ENCODE peak calls at places on chromosomes 2 and 18, in eight cellular contexts. One of them, this sample, is unnamed.
A peak's percentile ranks its signal among the peaks of the same experiment; 100 is the strongest.

GRCh38 chr2:6820236-6820635 is 45.5 kb downstream of the CMPK2 start:
- DNase-seq in AG08396: no peak
- DNase-seq in activated CD4-positive, alpha-beta T cell treated with anti-CD3 and anti-CD28 coated beads, Interleukin-2, amount 50 U/mL, for 1 hour: no peak
- DNase-seq in kidney tubule cell: no peak
- DNase-seq in adipocyte: no peak
- DNase-seq in activated CD8-positive, alpha-beta memory T cell treated with anti-CD3 and anti-CD28 coated beads for 24 hours: no peak
- DNase-seq in left ventricle myocardium inferior: no peak
- DNase-seq in stimulated activated CD8-positive, alpha-beta memory T cell treated with anti-CD3 and anti-CD28 coated beads, Interleukin-15, amount 100 ng/mL, for 48 hours: no peak
- DNase-seq in this sample: no peak

GRCh38 chr2:241296767-241297166 is 18.7 kb downstream of the HDLBP start:
- DNase-seq in AG08396: no peak
- DNase-seq in activated CD4-positive, alpha-beta T cell treated with anti-CD3 and anti-CD28 coated beads, Interleukin-2, amount 50 U/mL, for 1 hour: no peak
- DNase-seq in kidney tubule cell: no peak
- DNase-seq in adipocyte: no peak
- DNase-seq in activated CD8-positive, alpha-beta memory T cell treated with anti-CD3 and anti-CD28 coated beads for 24 hours: no peak
- DNase-seq in left ventricle myocardium inferior: no peak
- DNase-seq in stimulated activated CD8-positive, alpha-beta memory T cell treated with anti-CD3 and anti-CD28 coated beads, Interleukin-15, amount 100 ng/mL, for 48 hours: no peak
- DNase-seq in this sample: no peak

GRCh38 chr18:62545098-62545497 is 22.3 kb downstream of the ZCCHC2 start:
- DNase-seq in AG08396: no peak
- DNase-seq in activated CD4-positive, alpha-beta T cell treated with anti-CD3 and anti-CD28 coated beads, Interleukin-2, amount 50 U/mL, for 1 hour: no peak
- DNase-seq in kidney tubule cell: no peak
- DNase-seq in adipocyte: no peak
- DNase-seq in activated CD8-positive, alpha-beta memory T cell treated with anti-CD3 and anti-CD28 coated beads for 24 hours: no peak
- DNase-seq in left ventricle myocardium inferior: no peak
- DNase-seq in stimulated activated CD8-positive, alpha-beta memory T cell treated with anti-CD3 and anti-CD28 coated beads, Interleukin-15, amount 100 ng/mL, for 48 hours: no peak
- DNase-seq in this sample: no peak

GRCh38 chr18:39453882-39454281 is 1888.3 kb upstream of the CELF4 start:
- DNase-seq in AG08396: peak; percentile 28
- DNase-seq in activated CD4-positive, alpha-beta T cell treated with anti-CD3 and anti-CD28 coated beads, Interleukin-2, amount 50 U/mL, for 1 hour: no peak
- DNase-seq in kidney tubule cell: peak; percentile 55
- DNase-seq in adipocyte: peak; percentile 48
- DNase-seq in activated CD8-positive, alpha-beta memory T cell treated with anti-CD3 and anti-CD28 coated beads for 24 hours: no peak
- DNase-seq in left ventricle myocardium inferior: no peak
- DNase-seq in stimulated activated CD8-positive, alpha-beta memory T cell treated with anti-CD3 and anti-CD28 coated beads, Interleukin-15, amount 100 ng/mL, for 48 hours: no peak
- DNase-seq in this sample: peak; percentile 20

GRCh38 chr2:155209696-155210449 is 511.4 kb downstream of the KCNJ3 start:
- DNase-seq in AG08396: no peak
- DNase-seq in activated CD4-positive, alpha-beta T cell treated with anti-CD3 and anti-CD28 coated beads, Interleukin-2, amount 50 U/mL, for 1 hour: no peak
- DNase-seq in kidney tubule cell: no peak
- DNase-seq in adipocyte: no peak
- DNase-seq in activated CD8-positive, alpha-beta memory T cell treated with anti-CD3 and anti-CD28 coated beads for 24 hours: no peak
- DNase-seq in left ventricle myocardium inferior: no peak
- DNase-seq in stimulated activated CD8-positive, alpha-beta memory T cell treated with anti-CD3 and anti-CD28 coated beads, Interleukin-15, amount 100 ng/mL, for 48 hours: no peak
- DNase-seq in this sample: no peak

GRCh38 chr2:30287190-30287589 is 55.9 kb downstream of the LBH start:
- DNase-seq in AG08396: no peak
- DNase-seq in activated CD4-positive, alpha-beta T cell treated with anti-CD3 and anti-CD28 coated beads, Interleukin-2, amount 50 U/mL, for 1 hour: no peak
- DNase-seq in kidney tubule cell: no peak
- DNase-seq in adipocyte: no peak
- DNase-seq in activated CD8-positive, alpha-beta memory T cell treated with anti-CD3 and anti-CD28 coated beads for 24 hours: no peak
- DNase-seq in left ventricle myocardium inferior: no peak
- DNase-seq in stimulated activated CD8-positive, alpha-beta memory T cell treated with anti-CD3 and anti-CD28 coated beads, Interleukin-15, amount 100 ng/mL, for 48 hours: no peak
- DNase-seq in this sample: no peak

GRCh38 chr18:1468550-1468949 is 563.9 kb downstream of the ADCYAP1 start:
- DNase-seq in AG08396: no peak
- DNase-seq in activated CD4-positive, alpha-beta T cell treated with anti-CD3 and anti-CD28 coated beads, Interleukin-2, amount 50 U/mL, for 1 hour: no peak
- DNase-seq in kidney tubule cell: no peak
- DNase-seq in adipocyte: no peak
- DNase-seq in activated CD8-positive, alpha-beta memory T cell treated with anti-CD3 and anti-CD28 coated beads for 24 hours: no peak
- DNase-seq in left ventricle myocardium inferior: no peak
- DNase-seq in stimulated activated CD8-positive, alpha-beta memory T cell treated with anti-CD3 and anti-CD28 coated beads, Interleukin-15, amount 100 ng/mL, for 48 hours: no peak
- DNase-seq in this sample: no peak

GRCh38 chr2:207711750-207712487 is 479 bp downstream of the CCNYL1 start:
- DNase-seq in AG08396: peak; percentile 65
- DNase-seq in activated CD4-positive, alpha-beta T cell treated with anti-CD3 and anti-CD28 coated beads, Interleukin-2, amount 50 U/mL, for 1 hour: peak; percentile 42
- DNase-seq in kidney tubule cell: peak; percentile 59
- DNase-seq in adipocyte: peak; percentile 78
- DNase-seq in activated CD8-positive, alpha-beta memory T cell treated with anti-CD3 and anti-CD28 coated beads for 24 hours: peak; percentile 80
- DNase-seq in left ventricle myocardium inferior: peak; percentile 55
- DNase-seq in stimulated activated CD8-positive, alpha-beta memory T cell treated with anti-CD3 and anti-CD28 coated beads, Interleukin-15, amount 100 ng/mL, for 48 hours: peak; percentile 16
- DNase-seq in this sample: peak; percentile 82

GRCh38 chr2:217753460-217754200 is 249.2 kb downstream of the TNS1 start:
- DNase-seq in AG08396: peak; percentile 61
- DNase-seq in activated CD4-positive, alpha-beta T cell treated with anti-CD3 and anti-CD28 coated beads, Interleukin-2, amount 50 U/mL, for 1 hour: no peak
- DNase-seq in kidney tubule cell: no peak
- DNase-seq in adipocyte: peak; percentile 68
- DNase-seq in activated CD8-positive, alpha-beta memory T cell treated with anti-CD3 and anti-CD28 coated beads for 24 hours: no peak
- DNase-seq in left ventricle myocardium inferior: no peak
- DNase-seq in stimulated activated CD8-positive, alpha-beta memory T cell treated with anti-CD3 and anti-CD28 coated beads, Interleukin-15, amount 100 ng/mL, for 48 hours: no peak
- DNase-seq in this sample: no peak

GRCh38 chr2:149329470-149330126 is 789 bp upstream of the LYPD6 start:
- DNase-seq in AG08396: peak; percentile 64
- DNase-seq in activated CD4-positive, alpha-beta T cell treated with anti-CD3 and anti-CD28 coated beads, Interleukin-2, amount 50 U/mL, for 1 hour: no peak
- DNase-seq in kidney tubule cell: peak; percentile 84
- DNase-seq in adipocyte: peak; percentile 53
- DNase-seq in activated CD8-positive, alpha-beta memory T cell treated with anti-CD3 and anti-CD28 coated beads for 24 hours: no peak
- DNase-seq in left ventricle myocardium inferior: peak; percentile 22
- DNase-seq in stimulated activated CD8-positive, alpha-beta memory T cell treated with anti-CD3 and anti-CD28 coated beads, Interleukin-15, amount 100 ng/mL, for 48 hours: no peak
- DNase-seq in this sample: no peak

GRCh38 chr2:223797811-223798721 is 39.3 kb downstream of the AP1S3 start:
- DNase-seq in AG08396: peak; percentile 28
- DNase-seq in activated CD4-positive, alpha-beta T cell treated with anti-CD3 and anti-CD28 coated beads, Interleukin-2, amount 50 U/mL, for 1 hour: no peak
- DNase-seq in kidney tubule cell: peak; percentile 59
- DNase-seq in adipocyte: peak; percentile 76
- DNase-seq in activated CD8-positive, alpha-beta memory T cell treated with anti-CD3 and anti-CD28 coated beads for 24 hours: no peak
- DNase-seq in left ventricle myocardium inferior: no peak
- DNase-seq in stimulated activated CD8-positive, alpha-beta memory T cell treated with anti-CD3 and anti-CD28 coated beads, Interleukin-15, amount 100 ng/mL, for 48 hours: no peak
- DNase-seq in this sample: peak; percentile 43

GRCh38 chr2:175004730-175004979 is 526 bp downstream of the CHN1 start:
- DNase-seq in AG08396: peak; percentile 43
- DNase-seq in activated CD4-positive, alpha-beta T cell treated with anti-CD3 and anti-CD28 coated beads, Interleukin-2, amount 50 U/mL, for 1 hour: no peak
- DNase-seq in kidney tubule cell: no peak
- DNase-seq in adipocyte: no peak
- DNase-seq in activated CD8-positive, alpha-beta memory T cell treated with anti-CD3 and anti-CD28 coated beads for 24 hours: no peak
- DNase-seq in left ventricle myocardium inferior: peak; percentile 29
- DNase-seq in stimulated activated CD8-positive, alpha-beta memory T cell treated with anti-CD3 and anti-CD28 coated beads, Interleukin-15, amount 100 ng/mL, for 48 hours: no peak
- DNase-seq in this sample: no peak

GRCh38 chr2:232368311-232368731 is 10.2 kb upstream of the ALPP start:
- DNase-seq in AG08396: no peak
- DNase-seq in activated CD4-positive, alpha-beta T cell treated with anti-CD3 and anti-CD28 coated beads, Interleukin-2, amount 50 U/mL, for 1 hour: no peak
- DNase-seq in kidney tubule cell: peak; percentile 22
- DNase-seq in adipocyte: no peak
- DNase-seq in activated CD8-positive, alpha-beta memory T cell treated with anti-CD3 and anti-CD28 coated beads for 24 hours: no peak
- DNase-seq in left ventricle myocardium inferior: no peak
- DNase-seq in stimulated activated CD8-positive, alpha-beta memory T cell treated with anti-CD3 and anti-CD28 coated beads, Interleukin-15, amount 100 ng/mL, for 48 hours: no peak
- DNase-seq in this sample: no peak

GRCh38 chr18:3877678-3878077 is 427.7 kb downstream of the TGIF1 start:
- DNase-seq in AG08396: no peak
- DNase-seq in activated CD4-positive, alpha-beta T cell treated with anti-CD3 and anti-CD28 coated beads, Interleukin-2, amount 50 U/mL, for 1 hour: no peak
- DNase-seq in kidney tubule cell: peak; percentile 36
- DNase-seq in adipocyte: no peak
- DNase-seq in activated CD8-positive, alpha-beta memory T cell treated with anti-CD3 and anti-CD28 coated beads for 24 hours: no peak
- DNase-seq in left ventricle myocardium inferior: no peak
- DNase-seq in stimulated activated CD8-positive, alpha-beta memory T cell treated with anti-CD3 and anti-CD28 coated beads, Interleukin-15, amount 100 ng/mL, for 48 hours: no peak
- DNase-seq in this sample: no peak

GRCh38 chr18:46627136-46627535 is 29.9 kb downstream of the LOXHD1 start:
- DNase-seq in AG08396: no peak
- DNase-seq in activated CD4-positive, alpha-beta T cell treated with anti-CD3 and anti-CD28 coated beads, Interleukin-2, amount 50 U/mL, for 1 hour: no peak
- DNase-seq in kidney tubule cell: no peak
- DNase-seq in adipocyte: no peak
- DNase-seq in activated CD8-positive, alpha-beta memory T cell treated with anti-CD3 and anti-CD28 coated beads for 24 hours: peak; percentile 15
- DNase-seq in left ventricle myocardium inferior: no peak
- DNase-seq in stimulated activated CD8-positive, alpha-beta memory T cell treated with anti-CD3 and anti-CD28 coated beads, Interleukin-15, amount 100 ng/mL, for 48 hours: no peak
- DNase-seq in this sample: no peak

GRCh38 chr2:9481257-9481922 is 7.0 kb downstream of the IAH1 start:
- DNase-seq in AG08396: no peak
- DNase-seq in activated CD4-positive, alpha-beta T cell treated with anti-CD3 and anti-CD28 coated beads, Interleukin-2, amount 50 U/mL, for 1 hour: no peak
- DNase-seq in kidney tubule cell: peak; percentile 62
- DNase-seq in adipocyte: peak; percentile 42
- DNase-seq in activated CD8-positive, alpha-beta memory T cell treated with anti-CD3 and anti-CD28 coated beads for 24 hours: no peak
- DNase-seq in left ventricle myocardium inferior: no peak
- DNase-seq in stimulated activated CD8-positive, alpha-beta memory T cell treated with anti-CD3 and anti-CD28 coated beads, Interleukin-15, amount 100 ng/mL, for 48 hours: no peak
- DNase-seq in this sample: no peak

GRCh38 chr18:74899554-74899953 is 301.9 kb downstream of the ZNF407 start:
- DNase-seq in AG08396: no peak
- DNase-seq in activated CD4-positive, alpha-beta T cell treated with anti-CD3 and anti-CD28 coated beads, Interleukin-2, amount 50 U/mL, for 1 hour: no peak
- DNase-seq in kidney tubule cell: peak; percentile 11
- DNase-seq in adipocyte: no peak
- DNase-seq in activated CD8-positive, alpha-beta memory T cell treated with anti-CD3 and anti-CD28 coated beads for 24 hours: no peak
- DNase-seq in left ventricle myocardium inferior: peak; percentile 22
- DNase-seq in stimulated activated CD8-positive, alpha-beta memory T cell treated with anti-CD3 and anti-CD28 coated beads, Interleukin-15, amount 100 ng/mL, for 48 hours: no peak
- DNase-seq in this sample: no peak

GRCh38 chr2:162085090-162085891 is 11.3 kb upstream of the DPP4 start:
- DNase-seq in AG08396: peak; percentile 58
- DNase-seq in activated CD4-positive, alpha-beta T cell treated with anti-CD3 and anti-CD28 coated beads, Interleukin-2, amount 50 U/mL, for 1 hour: no peak
- DNase-seq in kidney tubule cell: peak; percentile 90
- DNase-seq in adipocyte: peak; percentile 67
- DNase-seq in activated CD8-positive, alpha-beta memory T cell treated with anti-CD3 and anti-CD28 coated beads for 24 hours: no peak
- DNase-seq in left ventricle myocardium inferior: no peak
- DNase-seq in stimulated activated CD8-positive, alpha-beta memory T cell treated with anti-CD3 and anti-CD28 coated beads, Interleukin-15, amount 100 ng/mL, for 48 hours: no peak
- DNase-seq in this sample: no peak

GRCh38 chr2:230902180-230902899 is 22.7 kb downstream of the GPR55 start:
- DNase-seq in AG08396: peak; percentile 80
- DNase-seq in activated CD4-positive, alpha-beta T cell treated with anti-CD3 and anti-CD28 coated beads, Interleukin-2, amount 50 U/mL, for 1 hour: peak; percentile 49
- DNase-seq in kidney tubule cell: peak; percentile 71
- DNase-seq in adipocyte: peak; percentile 66
- DNase-seq in activated CD8-positive, alpha-beta memory T cell treated with anti-CD3 and anti-CD28 coated beads for 24 hours: peak; percentile 84
- DNase-seq in left ventricle myocardium inferior: peak; percentile 25
- DNase-seq in stimulated activated CD8-positive, alpha-beta memory T cell treated with anti-CD3 and anti-CD28 coated beads, Interleukin-15, amount 100 ng/mL, for 48 hours: no peak
- DNase-seq in this sample: peak; percentile 57

GRCh38 chr18:54215069-54215468 is 9.4 kb downstream of the MBD2 start:
- DNase-seq in AG08396: peak; percentile 54
- DNase-seq in activated CD4-positive, alpha-beta T cell treated with anti-CD3 and anti-CD28 coated beads, Interleukin-2, amount 50 U/mL, for 1 hour: no peak
- DNase-seq in kidney tubule cell: peak; percentile 19
- DNase-seq in adipocyte: peak; percentile 63
- DNase-seq in activated CD8-positive, alpha-beta memory T cell treated with anti-CD3 and anti-CD28 coated beads for 24 hours: no peak
- DNase-seq in left ventricle myocardium inferior: no peak
- DNase-seq in stimulated activated CD8-positive, alpha-beta memory T cell treated with anti-CD3 and anti-CD28 coated beads, Interleukin-15, amount 100 ng/mL, for 48 hours: no peak
- DNase-seq in this sample: no peak

GRCh38 chr2:5950736-5951135 is 258.6 kb downstream of the SOX11 start:
- DNase-seq in AG08396: no peak
- DNase-seq in activated CD4-positive, alpha-beta T cell treated with anti-CD3 and anti-CD28 coated beads, Interleukin-2, amount 50 U/mL, for 1 hour: no peak
- DNase-seq in kidney tubule cell: no peak
- DNase-seq in adipocyte: no peak
- DNase-seq in activated CD8-positive, alpha-beta memory T cell treated with anti-CD3 and anti-CD28 coated beads for 24 hours: no peak
- DNase-seq in left ventricle myocardium inferior: no peak
- DNase-seq in stimulated activated CD8-positive, alpha-beta memory T cell treated with anti-CD3 and anti-CD28 coated beads, Interleukin-15, amount 100 ng/mL, for 48 hours: no peak
- DNase-seq in this sample: no peak

GRCh38 chr2:224284134-224284946 is 117.6 kb downstream of the FAM124B start:
- DNase-seq in AG08396: peak; percentile 16
- DNase-seq in activated CD4-positive, alpha-beta T cell treated with anti-CD3 and anti-CD28 coated beads, Interleukin-2, amount 50 U/mL, for 1 hour: no peak
- DNase-seq in kidney tubule cell: peak; percentile 67
- DNase-seq in adipocyte: peak; percentile 80
- DNase-seq in activated CD8-positive, alpha-beta memory T cell treated with anti-CD3 and anti-CD28 coated beads for 24 hours: no peak
- DNase-seq in left ventricle myocardium inferior: no peak
- DNase-seq in stimulated activated CD8-positive, alpha-beta memory T cell treated with anti-CD3 and anti-CD28 coated beads, Interleukin-15, amount 100 ng/mL, for 48 hours: no peak
- DNase-seq in this sample: peak; percentile 55

GRCh38 chr2:40725040-40725439 is 273.1 kb upstream of the SLC8A1 start:
- DNase-seq in AG08396: no peak
- DNase-seq in activated CD4-positive, alpha-beta T cell treated with anti-CD3 and anti-CD28 coated beads, Interleukin-2, amount 50 U/mL, for 1 hour: no peak
- DNase-seq in kidney tubule cell: no peak
- DNase-seq in adipocyte: no peak
- DNase-seq in activated CD8-positive, alpha-beta memory T cell treated with anti-CD3 and anti-CD28 coated beads for 24 hours: no peak
- DNase-seq in left ventricle myocardium inferior: no peak
- DNase-seq in stimulated activated CD8-positive, alpha-beta memory T cell treated with anti-CD3 and anti-CD28 coated beads, Interleukin-15, amount 100 ng/mL, for 48 hours: no peak
- DNase-seq in this sample: no peak

GRCh38 chr2:164746713-164747112 is 94.9 kb downstream of the COBLL1 start:
- DNase-seq in AG08396: no peak
- DNase-seq in activated CD4-positive, alpha-beta T cell treated with anti-CD3 and anti-CD28 coated beads, Interleukin-2, amount 50 U/mL, for 1 hour: no peak
- DNase-seq in kidney tubule cell: peak; percentile 91
- DNase-seq in adipocyte: no peak
- DNase-seq in activated CD8-positive, alpha-beta memory T cell treated with anti-CD3 and anti-CD28 coated beads for 24 hours: no peak
- DNase-seq in left ventricle myocardium inferior: no peak
- DNase-seq in stimulated activated CD8-positive, alpha-beta memory T cell treated with anti-CD3 and anti-CD28 coated beads, Interleukin-15, amount 100 ng/mL, for 48 hours: no peak
- DNase-seq in this sample: no peak

This sample was measured in retina.